ENCODE peak calls at places on chromosomes 3 and 15, in nine cellular contexts. One of them, this sample, is unnamed.

GRCh38 chr3:170528731-170529130 is 57.1 kb downstream of the SLC7A14 start:
- DNase-seq in tibial artery: no peak
- DNase-seq in esophagus squamous epithelium: no peak
- DNase-seq in heart left ventricle: no peak
- DNase-seq in A549: no peak
- DNase-seq in transverse colon: no peak
- DNase-seq in right lobe of liver: no peak
- DNase-seq in mammary epithelial cell: no peak
- DNase-seq in IMR-90: no peak
- DNase-seq in this sample: no peak

GRCh38 chr3:129596194-129597086 is 10.0 kb downstream of the PLXND1 start:
- DNase-seq in right lobe of liver: peak; percentile 76
- DNase-seq in IMR-90: peak; percentile 96
- DNase-seq in transverse colon: peak; percentile 48
- DNase-seq in tibial artery: peak; percentile 98
- DNase-seq in heart left ventricle: peak; percentile 94
- DNase-seq in esophagus squamous epithelium: no peak
- DNase-seq in mammary epithelial cell: no peak
- DNase-seq in A549: no peak
- DNase-seq in this sample: peak; percentile 78

GRCh38 chr15:80389370-80389769 is 14.8 kb upstream of the ARNT2 start:
- DNase-seq in A549: no peak
- DNase-seq in transverse colon: no peak
- DNase-seq in mammary epithelial cell: no peak
- DNase-seq in esophagus squamous epithelium: no peak
- DNase-seq in tibial artery: no peak
- DNase-seq in heart left ventricle: no peak
- DNase-seq in IMR-90: no peak
- DNase-seq in right lobe of liver: no peak
- DNase-seq in this sample: no peak

GRCh38 chr3:164208846-164209245 is 869.5 kb downstream of the SI start:
- DNase-seq in IMR-90: no peak
- DNase-seq in esophagus squamous epithelium: no peak
- DNase-seq in transverse colon: no peak
- DNase-seq in right lobe of liver: no peak
- DNase-seq in A549: no peak
- DNase-seq in heart left ventricle: no peak
- DNase-seq in tibial artery: no peak
- DNase-seq in mammary epithelial cell: no peak
- DNase-seq in this sample: no peak

GRCh38 chr3:105166893-105167292 is 199.8 kb upstream of the ALCAM start:
- DNase-seq in tibial artery: no peak
- DNase-seq in right lobe of liver: no peak
- DNase-seq in heart left ventricle: no peak
- DNase-seq in esophagus squamous epithelium: no peak
- DNase-seq in mammary epithelial cell: no peak
- DNase-seq in transverse colon: no peak
- DNase-seq in IMR-90: peak; percentile 83
- DNase-seq in A549: no peak
- DNase-seq in this sample: no peak

GRCh38 chr15:68658151-68658550 is 79.4 kb downstream of the CORO2B start:
- DNase-seq in tibial artery: peak; percentile 47
- DNase-seq in transverse colon: no peak
- DNase-seq in right lobe of liver: no peak
- DNase-seq in A549: no peak
- DNase-seq in mammary epithelial cell: no peak
- DNase-seq in IMR-90: no peak
- DNase-seq in heart left ventricle: no peak
- DNase-seq in esophagus squamous epithelium: no peak
- DNase-seq in this sample: no peak

GRCh38 chr15:99320374-99321215 is 69.3 kb downstream of the LRRC28 start:
- DNase-seq in IMR-90: no peak
- DNase-seq in esophagus squamous epithelium: no peak
- DNase-seq in transverse colon: no peak
- DNase-seq in tibial artery: no peak
- DNase-seq in heart left ventricle: no peak
- DNase-seq in A549: no peak
- DNase-seq in mammary epithelial cell: peak; percentile 50
- DNase-seq in right lobe of liver: no peak
- DNase-seq in this sample: no peak

GRCh38 chr15:57866149-57866736 is 159.7 kb downstream of the POLR2M start:
- DNase-seq in mammary epithelial cell: peak; percentile 36
- DNase-seq in heart left ventricle: peak; percentile 67
- DNase-seq in right lobe of liver: peak; percentile 68
- DNase-seq in IMR-90: peak; percentile 15
- DNase-seq in transverse colon: peak; percentile 76
- DNase-seq in A549: peak; percentile 53
- DNase-seq in esophagus squamous epithelium: no peak
- DNase-seq in tibial artery: no peak
- DNase-seq in this sample: peak; percentile 71

GRCh38 chr15:66359740-66360139 is 3.3 kb upstream of the TIPIN start:
- DNase-seq in mammary epithelial cell: peak; percentile 78
- DNase-seq in tibial artery: no peak
- DNase-seq in esophagus squamous epithelium: no peak
- DNase-seq in IMR-90: no peak
- DNase-seq in transverse colon: peak; percentile 20
- DNase-seq in A549: no peak
- DNase-seq in heart left ventricle: no peak
- DNase-seq in right lobe of liver: no peak
- DNase-seq in this sample: peak; percentile 57

GRCh38 chr15:81117136-81117535 is 16.9 kb upstream of the CFAP161 start:
- DNase-seq in IMR-90: peak; percentile 66
- DNase-seq in tibial artery: no peak
- DNase-seq in transverse colon: no peak
- DNase-seq in esophagus squamous epithelium: no peak
- DNase-seq in heart left ventricle: no peak
- DNase-seq in right lobe of liver: no peak
- DNase-seq in mammary epithelial cell: peak; percentile 42
- DNase-seq in A549: no peak
- DNase-seq in this sample: no peak

GRCh38 chr15:90729266-90729665 is 12.1 kb downstream of the BLM start:
- DNase-seq in IMR-90: no peak
- DNase-seq in heart left ventricle: no peak
- DNase-seq in transverse colon: no peak
- DNase-seq in right lobe of liver: no peak
- DNase-seq in esophagus squamous epithelium: no peak
- DNase-seq in tibial artery: no peak
- DNase-seq in mammary epithelial cell: no peak
- DNase-seq in A549: no peak
- DNase-seq in this sample: no peak

GRCh38 chr3:72341943-72342342 is 506.3 kb downstream of the SHQ1 start:
- DNase-seq in mammary epithelial cell: no peak
- DNase-seq in tibial artery: peak; percentile 21
- DNase-seq in A549: no peak
- DNase-seq in esophagus squamous epithelium: no peak
- DNase-seq in right lobe of liver: no peak
- DNase-seq in heart left ventricle: no peak
- DNase-seq in IMR-90: no peak
- DNase-seq in transverse colon: no peak
- DNase-seq in this sample: no peak

GRCh38 chr3:119562307-119562961 is 3.0 kb upstream of the CD80 start:
- DNase-seq in heart left ventricle: no peak
- DNase-seq in right lobe of liver: no peak
- DNase-seq in mammary epithelial cell: no peak
- DNase-seq in tibial artery: no peak
- DNase-seq in A549: no peak
- DNase-seq in transverse colon: no peak
- DNase-seq in esophagus squamous epithelium: no peak
- DNase-seq in IMR-90: no peak
- DNase-seq in this sample: no peak

GRCh38 chr15:77044228-77045042 is 26.5 kb downstream of the TSPAN3 start:
- DNase-seq in IMR-90: no peak
- DNase-seq in right lobe of liver: no peak
- DNase-seq in heart left ventricle: no peak
- DNase-seq in mammary epithelial cell: no peak
- DNase-seq in A549: no peak
- DNase-seq in esophagus squamous epithelium: no peak
- DNase-seq in tibial artery: no peak
- DNase-seq in transverse colon: no peak
- DNase-seq in this sample: no peak
- H3K4me1 ChIP-seq in IMR-90: peaks cover 3% of the 10 kb centered on the region
- H3K4me1 ChIP-seq in right lobe of liver: no peaks in the 10 kb centered on the region
- H3K4me1 ChIP-seq in heart left ventricle: no peaks in the 10 kb centered on the region
- H3K4me1 ChIP-seq in mammary epithelial cell: no peaks in the 10 kb centered on the region
- H3K4me1 ChIP-seq in A549: no peaks in the 10 kb centered on the region
- H3K4me1 ChIP-seq in esophagus squamous epithelium: peaks cover 10% of the 10 kb centered on the region
- H3K4me1 ChIP-seq in tibial artery: no peaks in the 10 kb centered on the region
- H3K4me1 ChIP-seq in transverse colon: no peaks in the 10 kb centered on the region
- H3K4me1 ChIP-seq in this sample: no peaks in the 10 kb centered on the region

GRCh38 chr3:79018671-79019136 is 749.1 kb downstream of the ROBO1 start:
- DNase-seq in tibial artery: peak; percentile 79
- DNase-seq in heart left ventricle: peak; percentile 70
- DNase-seq in right lobe of liver: peak; percentile 59
- DNase-seq in transverse colon: peak; percentile 31
- DNase-seq in mammary epithelial cell: peak; percentile 72
- DNase-seq in IMR-90: peak; percentile 64
- DNase-seq in esophagus squamous epithelium: no peak
- DNase-seq in A549: peak; percentile 35
- DNase-seq in this sample: peak; percentile 70
- TF ChIP-seq CTCF in tibial artery: no peak
- TF ChIP-seq CTCF in heart left ventricle: peak; percentile 33
- TF ChIP-seq CTCF in right lobe of liver: no peak
- TF ChIP-seq CTCF in transverse colon: no peak
- TF ChIP-seq CTCF in mammary epithelial cell: peak; percentile 34
- TF ChIP-seq CTCF in IMR-90: no peak
- TF ChIP-seq CTCF in esophagus squamous epithelium: no peak
- TF ChIP-seq CTCF in A549: no peak
- TF ChIP-seq CTCF in this sample: peak; percentile 25

GRCh38 chr3:76698136-76698535 is 341.8 kb upstream of the ROBO2 start:
- DNase-seq in mammary epithelial cell: no peak
- DNase-seq in heart left ventricle: no peak
- DNase-seq in A549: no peak
- DNase-seq in right lobe of liver: no peak
- DNase-seq in IMR-90: no peak
- DNase-seq in tibial artery: no peak
- DNase-seq in esophagus squamous epithelium: no peak
- DNase-seq in transverse colon: no peak
- DNase-seq in this sample: peak; percentile 12
- H3K4me3 ChIP-seq in mammary epithelial cell: no peak overlapping the region
- H3K4me3 ChIP-seq in heart left ventricle: no peak overlapping the region
- H3K4me3 ChIP-seq in A549: no peak overlapping the region
- H3K4me3 ChIP-seq in right lobe of liver: no peak overlapping the region
- H3K4me3 ChIP-seq in IMR-90: no peak overlapping the region
- H3K4me3 ChIP-seq in tibial artery: no peak overlapping the region
- H3K4me3 ChIP-seq in esophagus squamous epithelium: no peak overlapping the region
- H3K4me3 ChIP-seq in transverse colon: no peak overlapping the region
- H3K4me3 ChIP-seq in this sample: no peak overlapping the region

GRCh38 chr15:73987646-73988045 is 4.4 kb downstream of the STOML1 start:
- DNase-seq in heart left ventricle: no peak
- DNase-seq in tibial artery: no peak
- DNase-seq in esophagus squamous epithelium: no peak
- DNase-seq in mammary epithelial cell: no peak
- DNase-seq in right lobe of liver: no peak
- DNase-seq in A549: no peak
- DNase-seq in IMR-90: no peak
- DNase-seq in transverse colon: no peak
- DNase-seq in this sample: no peak
- H3K4me1 ChIP-seq in heart left ventricle: peaks cover 97% of the 10 kb centered on the region
- H3K4me1 ChIP-seq in tibial artery: peaks cover 3% of the 10 kb centered on the region
- H3K4me1 ChIP-seq in esophagus squamous epithelium: peaks cover 98% of the 10 kb centered on the region
- H3K4me1 ChIP-seq in mammary epithelial cell: peaks cover 89% of the 10 kb centered on the region
- H3K4me1 ChIP-seq in right lobe of liver: no peaks in the 10 kb centered on the region
- H3K4me1 ChIP-seq in A549: peaks cover 43% of the 10 kb centered on the region
- H3K4me1 ChIP-seq in IMR-90: peaks cover 48% of the 10 kb centered on the region
- H3K4me1 ChIP-seq in transverse colon: peaks cover 29% of the 10 kb centered on the region
- H3K4me1 ChIP-seq in this sample: peaks cover 24% of the 10 kb centered on the region

GRCh38 chr3:186929676-186930075 is 650 bp upstream of the ST6GAL1 start:
- DNase-seq in A549: no peak
- DNase-seq in mammary epithelial cell: no peak
- DNase-seq in esophagus squamous epithelium: no peak
- DNase-seq in right lobe of liver: no peak
- DNase-seq in transverse colon: no peak
- DNase-seq in tibial artery: no peak
- DNase-seq in heart left ventricle: no peak
- DNase-seq in IMR-90: no peak
- DNase-seq in this sample: no peak

GRCh38 chr3:186930143-186930638 is at the start of gene ST6GAL1:
- DNase-seq in heart left ventricle: peak; percentile 87
- DNase-seq in mammary epithelial cell: peak; percentile 58
- DNase-seq in right lobe of liver: peak; percentile 85
- DNase-seq in IMR-90: peak; percentile 37
- DNase-seq in tibial artery: peak; percentile 85
- DNase-seq in A549: peak; percentile 21
- DNase-seq in esophagus squamous epithelium: peak; percentile 29
- DNase-seq in transverse colon: peak; percentile 81
- DNase-seq in this sample: peak; percentile 54

GRCh38 chr3:186931487-186932280 is 1.4 kb downstream of the ST6GAL1 start:
- DNase-seq in IMR-90: peak; percentile 63
- DNase-seq in A549: no peak
- DNase-seq in mammary epithelial cell: peak; percentile 61
- DNase-seq in esophagus squamous epithelium: no peak
- DNase-seq in tibial artery: peak; percentile 75
- DNase-seq in transverse colon: peak; percentile 64
- DNase-seq in right lobe of liver: peak; percentile 82
- DNase-seq in heart left ventricle: peak; percentile 77
- DNase-seq in this sample: peak; percentile 79

GRCh38 chr3:186932281-186933181 is 2.2 kb downstream of the ST6GAL1 start:
- DNase-seq in A549: no peak
- DNase-seq in right lobe of liver: no peak
- DNase-seq in tibial artery: peak; percentile 69
- DNase-seq in heart left ventricle: no peak
- DNase-seq in esophagus squamous epithelium: no peak
- DNase-seq in transverse colon: no peak
- DNase-seq in IMR-90: no peak
- DNase-seq in mammary epithelial cell: peak; percentile 15
- DNase-seq in this sample: no peak

GRCh38 chr3:186930639-186931486 is 537 bp downstream of the ST6GAL1 start:
- DNase-seq in esophagus squamous epithelium: peak; percentile 22
- DNase-seq in A549: peak; percentile 23
- DNase-seq in heart left ventricle: peak; percentile 86
- DNase-seq in mammary epithelial cell: peak; percentile 57
- DNase-seq in tibial artery: peak; percentile 84
- DNase-seq in transverse colon: peak; percentile 75
- DNase-seq in right lobe of liver: peak; percentile 75
- DNase-seq in IMR-90: peak; percentile 34
- DNase-seq in this sample: peak; percentile 73
- TF ChIP-seq CTCF in esophagus squamous epithelium: peak; percentile 4
- TF ChIP-seq CTCF in A549: no peak
- TF ChIP-seq CTCF in heart left ventricle: peak; percentile 34
- TF ChIP-seq CTCF in mammary epithelial cell: peak; percentile 29
- TF ChIP-seq CTCF in tibial artery: no peak
- TF ChIP-seq CTCF in transverse colon: no peak
- TF ChIP-seq CTCF in right lobe of liver: peak; percentile 11
- TF ChIP-seq CTCF in IMR-90: no peak
- TF ChIP-seq CTCF in this sample: no peak

DNA sequence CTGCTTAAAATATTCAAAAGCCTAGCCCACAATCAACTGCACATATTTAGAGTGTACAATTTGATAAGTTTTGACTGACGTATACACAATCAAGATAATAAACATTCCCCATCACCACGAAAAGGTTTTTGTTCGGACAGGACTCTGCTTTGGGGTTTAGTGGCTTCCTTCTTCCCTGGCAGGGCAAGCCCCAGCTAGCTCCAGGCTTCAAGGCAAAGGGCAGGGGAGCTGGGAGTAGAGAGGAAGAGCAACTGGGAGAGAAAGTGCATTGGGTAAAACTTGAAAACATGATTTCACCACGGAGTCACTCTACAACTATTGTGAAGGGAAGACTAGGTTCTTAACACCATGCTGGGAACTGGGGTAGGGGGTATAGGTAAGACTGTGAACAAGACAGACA is 185.1 kb upstream of the UBE2E1 start:
- DNase-seq in transverse colon: no peak
- DNase-seq in right lobe of liver: no peak
- DNase-seq in mammary epithelial cell: peak; percentile 84
- DNase-seq in heart left ventricle: no peak
- DNase-seq in IMR-90: no peak
- DNase-seq in esophagus squamous epithelium: no peak
- DNase-seq in A549: no peak
- DNase-seq in tibial artery: no peak
- DNase-seq in this sample: no peak
- H3K4me3 ChIP-seq in transverse colon: no peak overlapping the region
- H3K4me3 ChIP-seq in right lobe of liver: no peak overlapping the region
- H3K4me3 ChIP-seq in mammary epithelial cell: no peak overlapping the region
- H3K4me3 ChIP-seq in heart left ventricle: no peak overlapping the region
- H3K4me3 ChIP-seq in IMR-90: no peak overlapping the region
- H3K4me3 ChIP-seq in esophagus squamous epithelium: no peak overlapping the region
- H3K4me3 ChIP-seq in A549: no peak overlapping the region
- H3K4me3 ChIP-seq in tibial artery: no peak overlapping the region
- H3K4me3 ChIP-seq in this sample: no peak overlapping the region

This sample was measured in hepatocyte.